ENCODE peak calls at places on chromosomes 7 and 10, in five cellular contexts. O is mesendoderm, I is fibroblast of mammary gland, L is IMR-90, U is HL-60. M is an unnamed sample.

GRCh38 chr10:48667960-48668541 is 16.6 kb upstream of the WDFY4 start:
- DNase-seq in O (no peak), I (no peak), L (no peak), U (peak), M (no peak)

GRCh38 chr7:19113855-19114590 is 3.4 kb downstream of the TWIST1 start:
- DNase-seq in O (no peak), I (peak), L (peak), U (no peak), M (no peak)

GRCh38 chr7:2860627-2861133 is 16.6 kb upstream of the GNA12 start:
- DNase-seq in O (no peak), I (no peak), L (no peak), U (no peak), M (no peak)

GRCh38 chr10:8778713-8779112 is 724.2 kb downstream of the GATA3 start:
- DNase-seq in O (peak), I (no peak), L (no peak), U (no peak), M (no peak)

GRCh38 chr7:94056796-94057207 is 52.6 kb upstream of the BET1 start:
- DNase-seq in O (peak), I (peak), L (peak), U (peak), M (peak)

GRCh38 chr7:28853150-28853549 is 105.0 kb downstream of the TRIL start:
- DNase-seq in O (no peak), I (no peak), L (no peak), U (no peak), M (no peak)

GRCh38 chr7:79217468-79217867 is 236.0 kb downstream of the MAGI2 start:
- DNase-seq in O (no peak), I (no peak), L (peak), U (no peak), M (no peak)

GRCh38 chr7:78260826-78261225 is 462.3 kb downstream of the PHTF2 start:
- DNase-seq in O (no peak), I (no peak), L (peak), U (no peak), M (peak)

GRCh38 chr7:327991-328702 is 38.2 kb downstream of the FOXL3 start:
- DNase-seq in O (no peak), I (no peak), L (no peak), U (no peak), M (no peak)

GRCh38 chr10:88456730-88457129 is 126.4 kb downstream of the RNLS start:
- DNase-seq in O (no peak), I (peak), L (peak), U (peak), M (no peak)

GRCh38 chr7:103915958-103916357 is 73.5 kb downstream of the RELN start:
- DNase-seq in O (peak), I (peak), L (peak), U (no peak), M (no peak)

GRCh38 chr10:122091722-122092121 is 102.8 kb downstream of the TACC2 start:
- DNase-seq in O (no peak), I (no peak), L (no peak), U (no peak), M (no peak)

GRCh38 chr7:135801877-135802276 is 53.3 kb upstream of the FAM180A start:
- DNase-seq in O (no peak), I (no peak), L (no peak), U (no peak), M (no peak)

GRCh38 chr10:132514841-132515521 is 22.6 kb upstream of the INPP5A start:
- DNase-seq in O (peak), I (no peak), L (no peak), U (no peak), M (no peak)

GRCh38 chr10:112785089-112785488 is 165.0 kb upstream of the TCF7L2 start:
- DNase-seq in O (no peak), I (no peak), L (no peak), U (no peak), M (no peak)

GRCh38 chr10:112778579-112778978 is 171.5 kb upstream of the TCF7L2 start:
- DNase-seq in O (no peak), I (no peak), L (peak), U (no peak), M (no peak)

GRCh38 chr10:112782176-112782907 is 167.7 kb upstream of the TCF7L2 start:
- DNase-seq in O (no peak), I (no peak), L (no peak), U (no peak), M (no peak)

GRCh38 chr10:112779025-112779765 is 170.9 kb upstream of the TCF7L2 start:
- DNase-seq in O (no peak), I (no peak), L (no peak), U (no peak), M (no peak)

DNA sequence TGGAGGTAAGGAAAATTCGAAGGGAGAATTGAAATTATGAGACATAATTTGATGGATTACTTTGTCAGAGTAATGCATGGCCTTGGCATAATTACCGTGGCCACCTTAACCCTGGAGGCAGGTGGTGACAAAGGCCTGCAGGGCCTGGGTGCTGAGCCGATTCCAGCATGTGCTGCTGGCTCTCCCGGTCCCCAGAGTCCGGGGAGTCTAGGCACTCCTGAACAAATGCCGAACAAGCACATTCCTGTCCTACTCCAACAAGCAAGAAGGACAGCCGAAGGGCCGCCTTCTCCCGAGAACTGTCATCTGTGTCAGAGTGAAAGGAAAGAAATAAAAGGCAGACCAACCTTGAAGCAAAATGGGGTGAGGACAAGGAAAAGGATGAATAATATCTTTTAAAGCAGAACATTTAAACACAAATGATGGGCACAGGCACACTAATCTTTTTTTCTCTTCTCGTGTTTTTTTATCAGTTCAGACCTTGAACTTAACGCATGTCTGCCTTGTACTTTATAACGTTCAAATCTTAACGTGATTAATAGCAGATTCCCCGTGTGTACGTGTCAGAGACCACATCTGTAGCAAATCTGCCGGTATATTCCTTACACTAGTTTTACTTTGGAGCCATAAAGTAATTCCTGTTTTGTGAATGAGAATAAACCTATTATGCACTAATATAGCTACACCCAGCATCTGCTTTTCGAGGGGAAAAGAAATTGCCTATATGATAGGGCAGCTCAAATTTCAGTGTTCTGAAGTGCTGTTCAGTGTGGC is 166.2 kb upstream of the TCF7L2 start:
- DNase-seq in O (no peak), I (no peak), L (no peak), U (no peak), M (no peak)
- H3K4me3 ChIP-seq in O (no peak), I (no peak), L (no peak), U (no peak), M (no peak)

GRCh38 chr7:10799475-10799874 is 174.2 kb upstream of the PHF14 start:
- DNase-seq in O (no peak), I (no peak), L (no peak), U (no peak), M (no peak)
- H3K4me3 ChIP-seq in O (no peak), I (no peak), L (no peak), U (no peak), M (no peak)

DNA sequence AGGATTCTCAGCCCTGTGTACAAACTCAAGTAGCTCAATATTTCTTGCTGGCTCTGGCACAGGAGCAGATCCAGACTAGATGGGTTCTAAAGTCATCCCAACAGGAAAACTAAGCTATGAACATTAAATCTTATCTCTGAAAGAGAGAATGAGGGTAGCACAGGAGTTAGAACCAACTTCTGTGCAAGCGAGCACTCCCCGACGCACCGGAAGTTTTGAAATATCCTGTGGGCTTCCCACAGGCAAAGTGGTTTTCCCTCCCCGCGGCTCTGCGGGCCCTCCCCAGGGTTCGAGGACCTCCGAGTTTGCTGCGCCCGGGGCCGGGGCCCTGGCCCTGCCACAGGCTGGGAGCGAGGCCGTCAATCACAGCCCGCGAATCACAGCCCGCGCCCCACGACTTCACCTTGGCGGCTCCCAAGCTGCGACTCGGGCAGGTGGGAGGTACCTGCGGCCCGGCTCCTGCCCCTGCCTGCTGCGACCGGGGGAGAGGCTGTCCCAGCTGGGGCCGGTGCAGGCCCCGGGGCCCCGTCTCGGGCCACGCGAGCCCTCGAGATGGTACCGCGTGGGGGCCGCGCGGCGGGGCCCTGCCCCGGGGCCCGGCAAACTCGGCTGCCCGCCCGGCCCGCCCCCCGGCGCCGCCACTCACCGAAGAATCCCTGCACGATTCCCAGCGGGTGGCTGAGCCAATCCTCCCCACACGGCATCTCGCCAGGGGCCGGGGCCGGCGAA is 598 bp downstream of the MCMBP start:
- DNase-seq in O (peak), I (peak), L (peak), U (peak), M (no peak)
- H3K4me3 ChIP-seq in O (peak), I (peak), L (peak), U (peak), M (peak)

GRCh38 chr7:45622058-45622457 is 47.9 kb downstream of the ADCY1 start:
- DNase-seq in O (no peak), I (no peak), L (no peak), U (no peak), M (no peak)
- H3K4me3 ChIP-seq in O (no peak), I (no peak), L (no peak), U (no peak), M (no peak)

GRCh38 chr7:100171087-100171681 is 2.8 kb upstream of the GAL3ST4 start:
- DNase-seq in O (peak), I (no peak), L (no peak), U (no peak), M (no peak)

GRCh38 chr7:100173806-100174495 is 3.2 kb downstream of the GPC2 start:
- DNase-seq in O (no peak), I (no peak), L (no peak), U (no peak), M (no peak)

GRCh38 chr7:100170111-100170897 is 1.9 kb upstream of the GAL3ST4 start:
- DNase-seq in O (no peak), I (no peak), L (no peak), U (no peak), M (no peak)

GRCh38 chr7:100169147-100169850 is 882 bp upstream of the GAL3ST4 start:
- DNase-seq in O (no peak), I (no peak), L (no peak), U (no peak), M (no peak)

GRCh38 chr7:100171840-100172239 is 3.4 kb upstream of the GAL3ST4 start:
- DNase-seq in O (no peak), I (no peak), L (no peak), U (no peak), M (no peak)
- H3K4me3 ChIP-seq in O (no peak), I (no peak), L (no peak), U (no peak), M (no peak)

DNA sequence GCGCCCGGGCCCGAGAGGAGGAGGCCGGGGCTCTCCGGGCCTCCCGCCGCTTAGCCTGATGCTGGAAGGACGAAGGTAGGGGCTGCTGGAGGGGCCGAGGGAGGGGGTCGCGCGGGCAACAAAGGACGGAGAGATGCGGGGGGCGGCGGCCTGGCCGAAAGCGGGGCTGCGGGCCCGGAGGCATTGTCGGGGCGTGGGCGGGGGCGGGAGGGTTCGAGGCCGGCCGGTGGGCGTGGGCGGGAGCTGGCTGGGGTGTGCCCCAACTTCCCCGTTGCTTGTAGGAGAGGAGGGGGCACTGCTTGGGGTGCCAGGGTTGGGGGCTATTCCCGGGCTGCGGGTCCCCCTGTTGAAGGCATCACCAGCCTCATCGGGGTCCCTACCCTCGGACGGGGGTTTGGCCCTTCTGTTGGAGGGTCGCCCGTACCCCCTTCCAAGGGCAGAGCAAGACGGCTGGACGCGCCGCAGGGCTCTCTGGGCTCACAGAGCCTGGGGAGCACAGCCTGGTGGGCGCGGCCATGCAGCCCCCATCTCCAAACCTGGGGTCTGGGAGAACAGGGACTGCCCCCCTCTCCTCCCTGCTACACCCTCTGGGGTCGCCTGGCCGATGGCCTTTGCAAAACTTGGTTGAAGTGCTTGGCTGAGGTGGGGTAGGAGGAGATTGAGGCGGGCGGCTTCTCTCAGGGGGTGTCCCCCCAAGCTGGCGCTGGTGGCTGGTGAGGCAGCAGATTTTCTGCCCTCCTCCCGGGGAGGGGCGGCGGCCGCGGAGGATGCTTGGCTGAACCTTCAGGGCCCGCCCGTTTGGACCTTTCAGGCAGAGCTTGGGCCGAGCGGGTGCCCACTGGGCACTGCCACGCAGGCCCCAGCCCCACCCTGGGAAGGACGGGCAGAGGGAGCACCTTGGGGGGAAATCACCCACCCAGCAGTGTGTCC is 718 bp downstream of the CLIP2 start:
- DNase-seq in O (no peak), I (no peak), L (no peak), U (no peak), M (no peak)
- H3K4me3 ChIP-seq in O (peak), I (peak), L (peak), U (peak), M (peak)

DNA sequence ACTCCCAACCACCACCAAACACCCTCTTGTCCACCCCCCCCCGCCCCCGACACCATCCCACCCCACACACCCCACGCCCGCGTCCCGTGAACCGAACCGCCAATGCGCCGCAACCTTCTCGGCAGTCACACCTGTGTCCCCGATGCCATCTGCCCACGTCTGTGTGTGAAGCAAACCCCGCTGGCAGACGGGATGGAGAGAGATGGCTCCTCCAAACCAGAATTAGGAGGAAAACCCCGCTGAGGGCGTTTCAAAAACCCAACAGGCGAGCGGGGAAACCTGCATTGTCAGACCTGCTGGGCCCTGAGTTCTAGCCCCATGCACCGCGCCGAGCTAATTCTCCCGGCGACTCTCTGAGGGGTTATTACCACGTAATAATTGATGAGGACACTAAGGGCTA is 28.6 kb upstream of the KCNK18 start:
- DNase-seq in O (no peak), I (no peak), L (no peak), U (no peak), M (no peak)
- H3K4me3 ChIP-seq in O (no peak), I (no peak), L (no peak), U (no peak), M (no peak)

M was measured in AG04449.